ENCODE peak calls at places on chromosomes 6 and 20, in seven cellular contexts. One of them, this sample, is unnamed.
A peak's percentile ranks its signal among the peaks of the same experiment; 100 is the strongest.

GRCh38 chr6:149867876-149868640 is 3.9 kb upstream of the LRP11 start:
- DNase-seq in lower lobe of right lung: no peak
- DNase-seq in A549: no peak
- DNase-seq in CD4-positive, alpha-beta memory T cell: no peak
- DNase-seq in right atrium auricular region: no peak
- DNase-seq in ovary: no peak
- DNase-seq in GM12878: no peak
- DNase-seq in this sample: no peak

GRCh38 chr6:46098678-46099077 is 31.1 kb upstream of the ENPP4 start:
- DNase-seq in lower lobe of right lung: peak; percentile 55
- DNase-seq in A549: no peak
- DNase-seq in CD4-positive, alpha-beta memory T cell: no peak
- DNase-seq in right atrium auricular region: no peak
- DNase-seq in ovary: no peak
- DNase-seq in GM12878: no peak
- DNase-seq in this sample: peak; percentile 50

GRCh38 chr6:125821825-125822281 is 31.1 kb downstream of the NCOA7 start:
- DNase-seq in lower lobe of right lung: no peak
- DNase-seq in A549: no peak
- DNase-seq in CD4-positive, alpha-beta memory T cell: no peak
- DNase-seq in right atrium auricular region: no peak
- DNase-seq in ovary: no peak
- DNase-seq in GM12878: no peak
- DNase-seq in this sample: no peak

GRCh38 chr6:165204807-165205545 is 104.4 kb downstream of the C6orf118 start:
- DNase-seq in lower lobe of right lung: no peak
- DNase-seq in A549: no peak
- DNase-seq in CD4-positive, alpha-beta memory T cell: no peak
- DNase-seq in right atrium auricular region: no peak
- DNase-seq in ovary: no peak
- DNase-seq in GM12878: no peak
- DNase-seq in this sample: no peak

GRCh38 chr6:160030103-160030502 is 61.2 kb downstream of the IGF2R start:
- DNase-seq in lower lobe of right lung: peak; percentile 88
- DNase-seq in A549: peak; percentile 6
- DNase-seq in CD4-positive, alpha-beta memory T cell: no peak
- DNase-seq in right atrium auricular region: peak; percentile 91
- DNase-seq in ovary: peak; percentile 91
- DNase-seq in GM12878: no peak
- DNase-seq in this sample: peak; percentile 80

GRCh38 chr20:57092112-57092899 is 174.1 kb downstream of the BMP7 start:
- DNase-seq in lower lobe of right lung: peak; percentile 69
- DNase-seq in A549: peak; percentile 66
- DNase-seq in CD4-positive, alpha-beta memory T cell: peak; percentile 37
- DNase-seq in right atrium auricular region: no peak
- DNase-seq in ovary: peak; percentile 22
- DNase-seq in GM12878: peak; percentile 2
- DNase-seq in this sample: no peak

GRCh38 chr6:67160820-67161219 is 1453.8 kb upstream of the EYS start:
- DNase-seq in lower lobe of right lung: no peak
- DNase-seq in A549: no peak
- DNase-seq in CD4-positive, alpha-beta memory T cell: no peak
- DNase-seq in right atrium auricular region: no peak
- DNase-seq in ovary: no peak
- DNase-seq in GM12878: no peak
- DNase-seq in this sample: no peak

GRCh38 chr20:45894797-45895196 is 3.7 kb downstream of the CTSA start:
- DNase-seq in lower lobe of right lung: no peak
- DNase-seq in A549: no peak
- DNase-seq in CD4-positive, alpha-beta memory T cell: no peak
- DNase-seq in right atrium auricular region: no peak
- DNase-seq in ovary: no peak
- DNase-seq in GM12878: no peak
- DNase-seq in this sample: no peak

GRCh38 chr6:99119109-99120031 is 171.6 kb upstream of the FBXL4 start:
- DNase-seq in lower lobe of right lung: no peak
- DNase-seq in A549: peak; percentile 27
- DNase-seq in CD4-positive, alpha-beta memory T cell: no peak
- DNase-seq in right atrium auricular region: no peak
- DNase-seq in ovary: no peak
- DNase-seq in GM12878: no peak
- DNase-seq in this sample: no peak

GRCh38 chr6:100456178-100456880 is 8.4 kb downstream of the SIM1 start:
- DNase-seq in lower lobe of right lung: no peak
- DNase-seq in A549: no peak
- DNase-seq in CD4-positive, alpha-beta memory T cell: no peak
- DNase-seq in right atrium auricular region: no peak
- DNase-seq in ovary: no peak
- DNase-seq in GM12878: no peak
- DNase-seq in this sample: no peak

DNA sequence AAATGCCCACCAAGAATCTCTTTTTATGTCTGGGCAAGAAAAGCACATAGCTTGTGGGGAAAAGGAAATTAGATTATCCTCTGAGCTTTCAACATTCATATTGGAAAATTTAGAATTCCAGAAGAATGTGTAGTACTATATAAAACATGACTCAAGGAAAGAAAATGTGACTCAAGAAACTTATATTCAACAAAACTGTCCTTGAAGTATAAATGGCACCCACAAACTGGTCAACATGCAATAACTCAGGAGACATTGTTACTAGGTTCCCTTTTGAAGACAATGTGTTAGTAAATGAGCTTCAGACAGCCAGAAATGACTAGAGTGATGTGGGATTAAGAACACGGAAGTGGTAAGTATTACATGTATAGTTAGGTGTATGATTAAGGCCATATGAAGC is 26.1 kb upstream of the TINAG start:
- DNase-seq in lower lobe of right lung: no peak
- DNase-seq in A549: peak; percentile 38
- DNase-seq in CD4-positive, alpha-beta memory T cell: no peak
- DNase-seq in right atrium auricular region: no peak
- DNase-seq in ovary: no peak
- DNase-seq in GM12878: no peak
- DNase-seq in this sample: no peak
- H3K27ac ChIP-seq in lower lobe of right lung: no peak overlapping the region
- H3K27ac ChIP-seq in A549: no peak overlapping the region
- H3K27ac ChIP-seq in CD4-positive, alpha-beta memory T cell: no peak overlapping the region
- H3K27ac ChIP-seq in right atrium auricular region: no peak overlapping the region
- H3K27ac ChIP-seq in ovary: no peak overlapping the region
- H3K27ac ChIP-seq in GM12878: no peak overlapping the region
- H3K27ac ChIP-seq in this sample: no peak overlapping the region

DNA sequence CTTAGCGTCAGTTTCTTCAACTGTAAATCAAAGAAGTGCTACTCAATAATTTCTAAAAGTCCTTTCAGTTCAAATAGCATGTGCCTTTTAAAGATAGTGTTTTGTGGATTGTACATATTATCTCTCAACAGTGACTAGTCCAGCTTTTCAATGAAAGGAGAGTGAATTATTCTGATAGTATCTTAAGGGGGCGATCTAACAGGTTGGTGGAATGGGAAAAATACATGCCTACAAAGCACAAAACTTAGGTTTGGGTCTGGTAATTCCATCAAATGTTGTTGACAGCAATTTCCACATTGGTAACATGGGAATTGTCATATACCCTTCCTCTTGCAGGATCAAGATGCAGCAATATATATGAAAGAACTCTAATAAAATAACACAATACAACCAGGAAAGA is 50.1 kb upstream of the HDGFL1 start:
- DNase-seq in lower lobe of right lung: no peak
- DNase-seq in A549: no peak
- DNase-seq in CD4-positive, alpha-beta memory T cell: no peak
- DNase-seq in right atrium auricular region: no peak
- DNase-seq in ovary: no peak
- DNase-seq in GM12878: no peak
- DNase-seq in this sample: no peak
- H3K9me3 ChIP-seq in lower lobe of right lung: no peaks in the 10 kb centered on the region
- H3K9me3 ChIP-seq in A549: no peaks in the 10 kb centered on the region
- H3K9me3 ChIP-seq in CD4-positive, alpha-beta memory T cell: no peaks in the 10 kb centered on the region
- H3K9me3 ChIP-seq in right atrium auricular region: no peaks in the 10 kb centered on the region
- H3K9me3 ChIP-seq in ovary: no peaks in the 10 kb centered on the region
- H3K9me3 ChIP-seq in GM12878: no peaks in the 10 kb centered on the region
- H3K9me3 ChIP-seq in this sample: no peaks in the 10 kb centered on the region

DNA sequence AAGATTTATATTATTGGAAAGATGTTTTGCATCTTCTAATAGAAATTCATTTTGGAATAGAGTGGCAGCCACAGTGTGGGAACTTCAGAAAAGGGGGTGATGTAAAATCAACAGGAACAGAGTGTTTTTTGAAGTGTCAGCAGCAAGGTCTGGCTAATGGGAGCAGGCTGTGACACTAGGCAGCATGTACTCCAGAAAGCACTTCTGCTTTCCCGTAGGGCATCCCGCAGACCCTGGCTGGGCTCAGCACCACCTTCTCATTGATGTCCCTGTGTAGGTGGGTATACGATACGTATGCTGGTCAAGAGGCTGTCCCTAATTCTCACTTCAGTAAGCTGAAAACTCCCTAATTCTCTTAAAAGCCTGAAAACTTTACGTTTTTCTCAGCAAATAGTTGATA is 74.7 kb downstream of the EYA4 start:
- DNase-seq in lower lobe of right lung: no peak
- DNase-seq in A549: no peak
- DNase-seq in CD4-positive, alpha-beta memory T cell: no peak
- DNase-seq in right atrium auricular region: no peak
- DNase-seq in ovary: no peak
- DNase-seq in GM12878: no peak
- DNase-seq in this sample: no peak
- H3K4me1 ChIP-seq in lower lobe of right lung: no peaks in the 10 kb centered on the region
- H3K4me1 ChIP-seq in A549: no peaks in the 10 kb centered on the region
- H3K4me1 ChIP-seq in CD4-positive, alpha-beta memory T cell: no peaks in the 10 kb centered on the region
- H3K4me1 ChIP-seq in right atrium auricular region: no peaks in the 10 kb centered on the region
- H3K4me1 ChIP-seq in ovary: peaks cover 2% of the 10 kb centered on the region
- H3K4me1 ChIP-seq in GM12878: no peaks in the 10 kb centered on the region
- H3K4me1 ChIP-seq in this sample: no peaks in the 10 kb centered on the region

GRCh38 chr6:148463671-148464070 is 121.0 kb downstream of the SASH1 start:
- DNase-seq in lower lobe of right lung: no peak
- DNase-seq in A549: no peak
- DNase-seq in CD4-positive, alpha-beta memory T cell: no peak
- DNase-seq in right atrium auricular region: no peak
- DNase-seq in ovary: no peak
- DNase-seq in GM12878: no peak
- DNase-seq in this sample: no peak
- H3K27ac ChIP-seq in lower lobe of right lung: peak overlapping the region; percentile 13
- H3K27ac ChIP-seq in A549: no peak overlapping the region
- H3K27ac ChIP-seq in CD4-positive, alpha-beta memory T cell: no peak overlapping the region
- H3K27ac ChIP-seq in right atrium auricular region: no peak overlapping the region
- H3K27ac ChIP-seq in ovary: no peak overlapping the region
- H3K27ac ChIP-seq in GM12878: no peak overlapping the region
- H3K27ac ChIP-seq in this sample: peak overlapping the region; percentile 31

GRCh38 chr6:168310945-168311344 is 8.6 kb downstream of the DACT2 start:
- DNase-seq in lower lobe of right lung: no peak
- DNase-seq in A549: no peak
- DNase-seq in CD4-positive, alpha-beta memory T cell: no peak
- DNase-seq in right atrium auricular region: no peak
- DNase-seq in ovary: no peak
- DNase-seq in GM12878: no peak
- DNase-seq in this sample: no peak
- H3K9me3 ChIP-seq in lower lobe of right lung: no peaks in the 10 kb centered on the region
- H3K9me3 ChIP-seq in A549: no peaks in the 10 kb centered on the region
- H3K9me3 ChIP-seq in CD4-positive, alpha-beta memory T cell: no peaks in the 10 kb centered on the region
- H3K9me3 ChIP-seq in right atrium auricular region: no peaks in the 10 kb centered on the region
- H3K9me3 ChIP-seq in ovary: no peaks in the 10 kb centered on the region
- H3K9me3 ChIP-seq in GM12878: no peaks in the 10 kb centered on the region
- H3K9me3 ChIP-seq in this sample: no peaks in the 10 kb centered on the region

GRCh38 chr6:129663531-129663930 is 46.4 kb downstream of the ARHGAP18 start:
- DNase-seq in lower lobe of right lung: no peak
- DNase-seq in A549: no peak
- DNase-seq in CD4-positive, alpha-beta memory T cell: no peak
- DNase-seq in right atrium auricular region: no peak
- DNase-seq in ovary: no peak
- DNase-seq in GM12878: no peak
- DNase-seq in this sample: no peak
- H3K4me1 ChIP-seq in lower lobe of right lung: peaks cover 57% of the 10 kb centered on the region
- H3K4me1 ChIP-seq in A549: peaks cover 67% of the 10 kb centered on the region
- H3K4me1 ChIP-seq in CD4-positive, alpha-beta memory T cell: peaks cover 6% of the 10 kb centered on the region
- H3K4me1 ChIP-seq in right atrium auricular region: peaks cover 28% of the 10 kb centered on the region
- H3K4me1 ChIP-seq in ovary: peaks cover 5% of the 10 kb centered on the region
- H3K4me1 ChIP-seq in GM12878: peaks cover 33% of the 10 kb centered on the region
- H3K4me1 ChIP-seq in this sample: peaks cover 26% of the 10 kb centered on the region

GRCh38 chr20:38133680-38134426 is 31.2 kb downstream of the TGM2 start:
- DNase-seq in lower lobe of right lung: peak; percentile 28
- DNase-seq in A549: no peak
- DNase-seq in CD4-positive, alpha-beta memory T cell: no peak
- DNase-seq in right atrium auricular region: no peak
- DNase-seq in ovary: no peak
- DNase-seq in GM12878: no peak
- DNase-seq in this sample: no peak

GRCh38 chr20:38132910-38133501 is 32.1 kb downstream of the TGM2 start:
- DNase-seq in lower lobe of right lung: peak; percentile 7
- DNase-seq in A549: no peak
- DNase-seq in CD4-positive, alpha-beta memory T cell: no peak
- DNase-seq in right atrium auricular region: no peak
- DNase-seq in ovary: no peak
- DNase-seq in GM12878: no peak
- DNase-seq in this sample: no peak

GRCh38 chr20:38130687-38131587 is 34.1 kb downstream of the TGM2 start:
- DNase-seq in lower lobe of right lung: peak; percentile 36
- DNase-seq in A549: no peak
- DNase-seq in CD4-positive, alpha-beta memory T cell: no peak
- DNase-seq in right atrium auricular region: no peak
- DNase-seq in ovary: no peak
- DNase-seq in GM12878: no peak
- DNase-seq in this sample: no peak

GRCh38 chr20:38131588-38132121 is 33.4 kb downstream of the TGM2 start:
- DNase-seq in lower lobe of right lung: peak; percentile 3
- DNase-seq in A549: no peak
- DNase-seq in CD4-positive, alpha-beta memory T cell: no peak
- DNase-seq in right atrium auricular region: no peak
- DNase-seq in ovary: no peak
- DNase-seq in GM12878: no peak
- DNase-seq in this sample: no peak

GRCh38 chr20:38132156-38132909 is 32.7 kb downstream of the TGM2 start:
- DNase-seq in lower lobe of right lung: peak; percentile 37
- DNase-seq in A549: no peak
- DNase-seq in CD4-positive, alpha-beta memory T cell: no peak
- DNase-seq in right atrium auricular region: no peak
- DNase-seq in ovary: no peak
- DNase-seq in GM12878: no peak
- DNase-seq in this sample: no peak
- H3K27ac ChIP-seq in lower lobe of right lung: no peak overlapping the region
- H3K27ac ChIP-seq in A549: no peak overlapping the region
- H3K27ac ChIP-seq in CD4-positive, alpha-beta memory T cell: no peak overlapping the region
- H3K27ac ChIP-seq in right atrium auricular region: no peak overlapping the region
- H3K27ac ChIP-seq in ovary: no peak overlapping the region
- H3K27ac ChIP-seq in GM12878: no peak overlapping the region
- H3K27ac ChIP-seq in this sample: no peak overlapping the region